ENCODE peak calls at places on chromosomes 12 and 14, in five cellular contexts. N is MM.1S, Y is IMR-90, R is fibroblast of lung, Z is neural progenitor cell. X is an unnamed sample.

GRCh38 chr12:44046732-44047417 is 211.0 kb downstream of the TMEM117 start:
- DNase-seq in R (no peak), N (no peak), Y (no peak), Z (no peak), X (no peak)

GRCh38 chr14:23460960-23461359 is 8.5 kb upstream of the NGDN start:
- DNase-seq in N (no peak), R (no peak), Z (no peak), Y (no peak), X (no peak)

GRCh38 chr12:128966411-128966810 is 113.1 kb downstream of the GLT1D1 start:
- DNase-seq in R (no peak), Y (no peak), N (no peak), Z (no peak), X (no peak)

GRCh38 chr12:3962661-3963483 is 89.7 kb upstream of the PARP11 start:
- DNase-seq in Z (no peak), Y (no peak), R (no peak), N (no peak), X (no peak)

GRCh38 chr12:76030378-76031080 is 1.0 kb downstream of the PHLDA1 start:
- DNase-seq in Y (peak), R (peak), Z (peak), N (peak), X (peak)

GRCh38 chr14:69666112-69666511 is 54.7 kb downstream of the SUSD6 start:
- DNase-seq in Z (no peak), Y (no peak), R (no peak), N (no peak), X (no peak)

GRCh38 chr12:122880668-122881067 is 15.3 kb downstream of the VPS37B start:
- DNase-seq in R (peak), Z (peak), Y (peak), N (no peak), X (no peak)

GRCh38 chr12:49959570-49960473 is 1.9 kb upstream of the AQP5 start:
- DNase-seq in R (peak), Y (no peak), Z (peak), N (no peak), X (peak)

GRCh38 chr14:69090187-69090789 is 62.6 kb downstream of the DCAF5 start:
- DNase-seq in Y (peak), N (peak), Z (peak), R (peak), X (no peak)

GRCh38 chr14:94113490-94113889 is 3.0 kb downstream of the IFI27 start:
- DNase-seq in N (no peak), Z (no peak), Y (peak), R (peak), X (no peak)

GRCh38 chr12:6306151-6306550 is 4.3 kb upstream of the PLEKHG6 start:
- DNase-seq in Z (no peak), R (no peak), Y (no peak), N (no peak), X (no peak)

GRCh38 chr12:12449533-12450025 is 92.7 kb downstream of the BORCS5 start:
- DNase-seq in R (no peak), Y (peak), N (no peak), Z (no peak), X (no peak)

GRCh38 chr12:93440043-93440835 is 1.5 kb downstream of the UBE2N start:
- DNase-seq in R (peak), Z (no peak), Y (peak), N (no peak), X (no peak)

GRCh38 chr14:93527076-93527692 is 96.4 kb downstream of the UNC79 start:
- DNase-seq in Y (no peak), R (no peak), Z (no peak), N (no peak), X (no peak)

GRCh38 chr14:71552809-71553208 is 379.4 kb upstream of the RGS6 start:
- DNase-seq in R (no peak), Y (no peak), Z (no peak), N (no peak), X (no peak)

GRCh38 chr14:71555654-71556559 is 376.3 kb upstream of the RGS6 start:
- DNase-seq in Z (no peak), R (peak), Y (peak), N (peak), X (no peak)

GRCh38 chr14:71554959-71555612 is 377.1 kb upstream of the RGS6 start:
- DNase-seq in R (no peak), N (no peak), Y (no peak), Z (no peak), X (no peak)

GRCh38 chr14:71553779-71554178 is 378.4 kb upstream of the RGS6 start:
- DNase-seq in N (no peak), Y (no peak), Z (no peak), R (no peak), X (no peak)

DNA sequence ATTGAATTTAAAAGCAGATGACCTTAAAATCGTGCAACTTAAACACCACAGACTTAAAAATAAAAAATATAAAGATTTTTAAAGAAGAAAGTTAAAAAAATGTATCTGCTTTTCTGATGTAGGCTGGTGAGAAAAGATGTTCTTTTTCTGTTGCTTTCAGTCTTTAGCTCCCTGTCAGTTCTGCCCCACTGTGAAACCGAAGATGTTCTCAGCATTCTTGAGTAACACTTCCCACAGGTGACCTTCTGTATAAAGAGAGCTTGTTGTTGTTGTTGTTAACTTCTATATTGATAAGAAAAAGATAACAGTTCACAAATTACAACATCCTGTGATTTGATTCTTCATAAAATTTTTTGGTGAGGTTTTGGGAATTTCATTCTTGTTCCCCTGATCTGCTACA is 377.9 kb upstream of the RGS6 start:
- DNase-seq in R (no peak), Z (no peak), Y (no peak), N (peak), X (no peak)
- H3K9ac ChIP-seq in R (no peak), Z (no peak), Y (no peak), N (no peak), X (no peak)

GRCh38 chr14:105201928-105202513 is 20.9 kb upstream of the NUDT14 start:
- DNase-seq in N (no peak), Y (no peak), Z (peak), R (no peak), X (no peak)

GRCh38 chr14:105200074-105200473 is 19.0 kb upstream of the NUDT14 start:
- DNase-seq in N (no peak), Z (no peak), Y (no peak), R (no peak), X (no peak)

GRCh38 chr14:105201156-105201927 is 20.2 kb upstream of the NUDT14 start:
- DNase-seq in Z (peak), R (no peak), N (no peak), Y (no peak), X (no peak)

GRCh38 chr14:105199093-105199492 is 18.0 kb upstream of the NUDT14 start:
- DNase-seq in R (peak), Z (no peak), N (no peak), Y (peak), X (no peak)

GRCh38 chr14:105200641-105201040 is 19.5 kb upstream of the NUDT14 start:
- DNase-seq in Y (no peak), N (no peak), R (no peak), Z (no peak), X (no peak)
- H3K27ac ChIP-seq in Y (no peak), N (no peak), R (no peak), Z (no peak), X (no peak)

DNA sequence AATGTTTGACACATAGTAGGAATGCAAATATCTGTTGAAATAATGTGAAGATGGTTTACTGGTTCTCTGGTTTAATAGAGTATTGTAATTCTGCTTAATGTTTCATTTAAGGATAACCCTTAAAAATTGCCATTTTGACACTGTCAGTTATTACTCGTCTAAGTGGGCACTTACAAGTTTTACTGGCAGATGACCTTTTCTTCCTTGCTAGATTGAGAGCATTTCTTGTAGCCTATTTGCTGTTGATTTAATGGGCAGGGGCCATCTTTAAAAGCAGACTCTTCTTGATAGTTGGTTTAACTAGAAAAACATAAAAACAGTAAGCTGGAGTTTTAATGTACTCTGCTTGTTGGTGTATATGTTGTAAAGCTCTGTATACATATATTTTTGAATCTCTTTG is 1.9 kb downstream of the TMEM263 start:
- DNase-seq in R (no peak), N (no peak), Z (no peak), Y (no peak), X (no peak)
- H3K9ac ChIP-seq in R (peak), N (no peak), Z (no peak), Y (peak), X (no peak)

GRCh38 chr12:26822051-26822450 is 10.9 kb downstream of the ITPR2 start:
- DNase-seq in Z (no peak), Y (no peak), N (no peak), R (peak), X (no peak)

GRCh38 chr12:26818636-26819035 is 14.4 kb downstream of the ITPR2 start:
- DNase-seq in Z (no peak), R (no peak), Y (no peak), N (no peak), X (no peak)

GRCh38 chr12:26821212-26821701 is 11.7 kb downstream of the ITPR2 start:
- DNase-seq in Y (peak), Z (no peak), N (no peak), R (peak), X (no peak)

GRCh38 chr12:26817183-26817591 is 15.8 kb downstream of the ITPR2 start:
- DNase-seq in N (peak), Z (no peak), R (no peak), Y (no peak), X (no peak)

DNA sequence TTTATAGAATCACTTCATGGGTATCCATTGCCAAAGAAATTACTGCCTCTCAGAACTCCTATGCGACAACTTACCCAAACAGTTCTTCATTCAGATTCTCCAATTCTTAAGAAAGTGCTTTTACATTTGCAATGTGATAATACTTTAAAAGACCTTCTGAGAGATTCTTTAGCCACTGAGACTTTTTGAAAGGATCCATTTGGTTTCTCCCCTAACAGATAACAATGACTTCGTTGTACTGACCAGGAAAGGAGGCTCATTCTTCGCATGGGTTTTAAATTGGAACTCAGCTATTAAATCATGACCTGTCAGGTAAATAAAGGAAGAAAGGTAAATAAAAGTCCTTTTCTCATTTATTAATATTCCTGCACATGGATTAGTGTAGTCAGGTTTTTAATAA is 14.8 kb downstream of the ITPR2 start:
- DNase-seq in Y (no peak), R (no peak), Z (no peak), N (no peak), X (no peak)
- H3K27ac ChIP-seq in Y (no peak), R (no peak), Z (no peak), N (peak), X (no peak)

GRCh38 chr14:22434901-22435565 is 154.0 kb downstream of the DAD1 start:
- DNase-seq in N (no peak), Y (no peak), R (no peak), Z (no peak), X (no peak)
- H3K9ac ChIP-seq in N (no peak), Y (no peak), R (no peak), Z (no peak), X (no peak)

GRCh38 chr14:34496679-34497513 is 34.9 kb upstream of the SPTSSA start:
- DNase-seq in R (peak), Z (peak), N (no peak), Y (peak), X (peak)
- H3K27ac ChIP-seq in R (peak), Z (no peak), N (no peak), Y (peak), X (peak)

DNA sequence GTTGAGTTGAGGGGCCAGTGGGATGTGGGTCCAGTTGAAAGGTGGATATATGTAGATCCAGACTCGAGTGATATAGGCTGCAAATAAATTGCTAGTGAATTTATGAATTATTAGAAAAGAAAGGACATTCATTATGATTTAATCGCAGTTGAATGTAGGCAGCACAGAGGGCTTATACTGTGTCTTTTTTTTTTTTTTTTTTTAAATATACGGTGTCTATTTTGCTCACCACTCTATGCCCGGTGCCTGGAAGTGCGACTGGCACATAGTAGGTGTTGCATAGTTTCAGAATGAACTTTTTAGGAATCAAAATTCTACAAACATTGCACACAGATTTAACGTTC is 773 bp upstream of the ETFBKMT start:
- DNase-seq in R (no peak), Z (no peak), Y (no peak), N (no peak), X (no peak)
- H3K9ac ChIP-seq in R (peak), Z (peak), Y (peak), N (peak), X (peak)

DNA sequence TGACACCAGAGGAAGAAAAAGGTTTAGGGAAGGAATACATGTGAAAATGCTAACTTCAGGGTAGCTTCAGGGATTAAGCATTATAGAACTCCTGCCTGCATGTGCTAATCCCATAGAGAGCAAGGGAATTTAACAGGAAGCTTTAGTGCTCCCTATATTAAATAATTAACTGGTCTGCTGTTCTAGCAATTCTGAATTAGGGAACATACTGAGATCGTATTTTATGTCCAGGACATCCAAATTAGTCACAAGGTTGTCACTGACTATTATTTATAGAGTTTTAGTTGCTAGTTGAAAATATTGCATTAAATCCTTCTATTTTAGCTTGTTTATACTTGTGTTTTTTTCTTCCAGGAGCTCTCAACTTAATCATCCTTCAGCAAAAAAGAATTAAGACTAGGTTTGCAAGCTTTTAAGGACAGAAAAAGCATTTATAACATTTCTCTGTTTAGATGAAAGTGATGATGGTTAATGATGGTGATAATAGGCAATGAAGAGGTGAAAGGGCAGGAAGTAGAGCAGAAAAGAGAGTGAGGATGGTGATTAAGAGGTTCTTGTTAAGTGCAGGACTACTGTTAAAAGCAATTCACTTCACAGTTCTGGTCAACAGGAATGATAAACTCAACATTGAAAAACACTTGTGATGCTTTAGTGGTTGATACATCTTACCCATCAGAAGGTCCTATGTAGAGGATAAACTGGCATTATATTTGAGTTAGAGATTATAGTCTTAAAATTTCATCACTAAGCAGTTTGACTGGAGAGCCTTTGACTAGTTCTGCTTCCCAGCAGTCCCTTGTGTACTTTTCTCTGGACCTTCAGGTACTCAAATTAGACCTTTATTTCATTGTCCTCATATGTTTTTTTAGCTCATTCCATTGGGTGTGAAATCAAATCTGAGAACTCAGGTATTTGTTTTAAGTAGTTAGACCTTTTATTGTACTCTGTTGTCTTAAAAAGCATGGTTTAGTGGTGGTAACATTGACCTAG is 10.7 kb downstream of the RAP1B start:
- DNase-seq in R (no peak), Y (no peak), N (no peak), Z (no peak), X (no peak)
- H3K27ac ChIP-seq in R (no peak), Y (no peak), N (no peak), Z (peak), X (no peak)

GRCh38 chr12:80472912-80473500 is 29.0 kb downstream of the PTPRQ start:
- DNase-seq in N (peak), Z (peak), R (peak), Y (peak), X (no peak)
- H3K9ac ChIP-seq in N (no peak), Z (no peak), R (no peak), Y (no peak), X (no peak)